ENCODE peak calls at places on chromosomes 16 and 17, in ten cellular contexts. Y is stomach; R is ACHN; L is H7; Q is CD8-positive, alpha-beta T cell; S is PC-9; X is AG09309; U is stimulated activated CD4-positive, alpha-beta T cell treated with anti-CD3 and anti-CD28 coated beads, Interleukin-12 subunit alpha, Interleukin-12 subunit beta, amount 100 ng/mL, for 24 hours; J is ascending aorta; N is EL. M is an unnamed sample.

GRCh38 chr17:77498056-77498785 is 357.5 kb downstream of the SEC14L1 start:
- DNase-seq in Y (no peak), R (no peak), L (peak), Q (no peak), S (no peak), X (no peak), U (no peak), J (no peak), N (no peak), M (no peak)

GRCh38 chr16:11330526-11331237 is 14.6 kb upstream of the RMI2 start:
- DNase-seq in Y (no peak), R (no peak), L (no peak), Q (no peak), S (no peak), X (no peak), U (no peak), J (no peak), N (no peak), M (no peak)

GRCh38 chr17:46027326-46028325 is 28.6 kb downstream of the STH start:
- DNase-seq in Y (no peak), R (no peak), L (no peak), Q (no peak), S (no peak), X (no peak), U (no peak), J (no peak), N (no peak), M (no peak)

GRCh38 chr17:81561494-81561885 is 9.3 kb upstream of the FAAP100 start:
- DNase-seq in Y (no peak), R (no peak), L (no peak), Q (no peak), S (no peak), X (no peak), U (no peak), J (no peak), N (peak), M (no peak)

GRCh38 chr16:85168732-85169256 is 56.5 kb upstream of the CIBAR2 start:
- DNase-seq in Y (no peak), R (no peak), L (peak), Q (no peak), S (peak), X (no peak), U (no peak), J (no peak), N (peak), M (no peak)

GRCh38 chr17:63848834-63849689 is 6.6 kb upstream of the SMARCD2 start:
- DNase-seq in Y (peak), R (no peak), L (peak), Q (peak), S (peak), X (peak), U (peak), J (peak), N (peak), M (no peak)

GRCh38 chr16:56203052-56203451 is 11.8 kb downstream of the GNAO1 start:
- DNase-seq in Y (no peak), R (peak), L (peak), Q (no peak), S (no peak), X (no peak), U (no peak), J (no peak), N (peak), M (no peak)

GRCh38 chr16:88323546-88324330 is 59.0 kb upstream of the ZNF469 start:
- DNase-seq in Y (no peak), R (no peak), L (no peak), Q (no peak), S (no peak), X (no peak), U (no peak), J (no peak), N (no peak), M (no peak)

GRCh38 chr17:28916302-28916934 is 13.5 kb upstream of the DHRS13 start:
- DNase-seq in Y (peak), R (peak), L (peak), Q (no peak), S (no peak), X (no peak), U (no peak), J (no peak), N (no peak), M (no peak)

GRCh38 chr17:77565166-77565565 is 393.3 kb upstream of the TNRC6C start:
- DNase-seq in Y (no peak), R (no peak), L (no peak), Q (no peak), S (no peak), X (no peak), U (no peak), J (no peak), N (no peak), M (no peak)

GRCh38 chr17:18248300-18248731 is 10.2 kb downstream of the FLII start:
- DNase-seq in Y (peak), R (peak), L (peak), Q (peak), S (peak), X (no peak), U (peak), J (no peak), N (peak), M (peak)

GRCh38 chr17:68399638-68400403 is 57.5 kb downstream of the WIPI1 start:
- DNase-seq in Y (no peak), R (no peak), L (no peak), Q (no peak), S (no peak), X (no peak), U (peak), J (no peak), N (peak), M (no peak)

GRCh38 chr17:58783380-58783779 is 27.7 kb downstream of the PPM1E start:
- DNase-seq in Y (no peak), R (no peak), L (no peak), Q (no peak), S (no peak), X (no peak), U (no peak), J (no peak), N (peak), M (no peak)

GRCh38 chr17:68822752-68823289 is 132.4 kb downstream of the ABCA8 start:
- DNase-seq in Y (no peak), R (no peak), L (no peak), Q (no peak), S (no peak), X (no peak), U (no peak), J (no peak), N (no peak), M (no peak)

GRCh38 chr17:80519091-80519781 is 25.4 kb upstream of the RPTOR start:
- DNase-seq in Y (no peak), R (no peak), L (no peak), Q (no peak), S (no peak), X (no peak), U (no peak), J (no peak), N (no peak), M (no peak)

GRCh38 chr16:57578521-57579360 is 36.3 kb downstream of the ADGRG5 start:
- DNase-seq in Y (no peak), R (no peak), L (no peak), Q (no peak), S (no peak), X (no peak), U (no peak), J (no peak), N (no peak), M (no peak)

GRCh38 chr17:48515925-48516900 is 14.6 kb downstream of the HOXB1 start:
- DNase-seq in Y (no peak), R (no peak), L (peak), Q (no peak), S (no peak), X (no peak), U (no peak), J (no peak), N (no peak), M (no peak)

GRCh38 chr16:3047387-3047720 is 993 bp downstream of the MMP25 start:
- DNase-seq in Y (no peak), R (no peak), L (peak), Q (no peak), S (no peak), X (no peak), U (no peak), J (no peak), N (no peak), M (no peak)

GRCh38 chr17:64974750-64975317 is 55.6 kb upstream of the LRRC37A3 start:
- DNase-seq in Y (no peak), R (no peak), L (no peak), Q (no peak), S (no peak), X (no peak), U (no peak), J (no peak), N (no peak), M (no peak)

GRCh38 chr17:40854175-40854814 is 12.7 kb downstream of the KRT12 start:
- DNase-seq in Y (no peak), R (peak), L (no peak), Q (no peak), S (peak), X (peak), U (no peak), J (no peak), N (peak), M (peak)

GRCh38 chr17:29346462-29346861 is 43.7 kb upstream of the TAOK1 start:
- DNase-seq in Y (no peak), R (no peak), L (no peak), Q (no peak), S (no peak), X (no peak), U (no peak), J (no peak), N (no peak), M (no peak)

GRCh38 chr16:11618107-11618717 is 31.5 kb upstream of the LITAF start:
- DNase-seq in Y (no peak), R (no peak), L (peak), Q (no peak), S (peak), X (no peak), U (no peak), J (no peak), N (no peak), M (no peak)

GRCh38 chr17:38663125-38663751 is 11.5 kb downstream of the EPOP start:
- DNase-seq in Y (peak), R (peak), L (peak), Q (no peak), S (peak), X (no peak), U (peak), J (no peak), N (peak), M (no peak)

GRCh38 chr17:29069526-29070041 is 26.6 kb downstream of the PIPOX start:
- DNase-seq in Y (no peak), R (peak), L (peak), Q (no peak), S (no peak), X (no peak), U (no peak), J (no peak), N (peak), M (no peak)

GRCh38 chr17:58337600-58338453 is 9.2 kb upstream of the TSPOAP1 start:
- DNase-seq in Y (peak), R (no peak), L (peak), Q (peak), S (no peak), X (peak), U (peak), J (peak), N (peak), M (peak)

M was measured in HS-27A.